ENCODE peak calls at places on chromosomes 6 and 20, in six cellular contexts. H is hepatocyte, M is cardiac fibroblast, N is astrocyte of the spinal cord, I is mammary epithelial cell, R is fibroblast of lung. F is an unnamed sample.

GRCh38 chr6:79280756-79281155 is 46.3 kb upstream of the HMGN3 start:
- DNase-seq in H (no peak), R (no peak), M (no peak), N (no peak), I (no peak), F (no peak)

GRCh38 chr20:45921618-45922189 is 9.7 kb upstream of the PLTP start:
- DNase-seq in H (no peak), M (no peak), I (no peak), R (no peak), N (no peak), F (no peak)

GRCh38 chr6:33989016-33989854 is 156.7 kb downstream of the GRM4 start:
- DNase-seq in H (no peak), I (no peak), R (no peak), N (no peak), M (no peak), F (peak)

GRCh38 chr6:109977791-109978173 is 329 bp upstream of the GPR6 start:
- DNase-seq in N (no peak), M (no peak), I (no peak), R (no peak), H (no peak), F (no peak)

GRCh38 chr6:124530926-124531325 is 431.3 kb upstream of the RNF217 start:
- DNase-seq in I (no peak), H (no peak), M (no peak), R (no peak), N (no peak), F (no peak)

GRCh38 chr6:121435444-121436069 is at the start of gene GJA1:
- DNase-seq in I (peak), H (peak), R (peak), N (peak), M (peak), F (no peak)

GRCh38 chr20:20548527-20549266 is 163.7 kb downstream of the RALGAPA2 start:
- DNase-seq in M (no peak), H (peak), R (no peak), I (peak), N (no peak), F (no peak)

GRCh38 chr6:6414946-6415345 is 94.5 kb upstream of the F13A1 start:
- DNase-seq in M (no peak), R (no peak), I (peak), N (no peak), H (no peak), F (no peak)

GRCh38 chr6:121201108-121201507 is 133.2 kb downstream of the TBC1D32 start:
- DNase-seq in H (no peak), N (no peak), M (no peak), R (no peak), I (peak), F (no peak)

GRCh38 chr20:9130407-9130995 is 61.6 kb downstream of the PLCB4 start:
- DNase-seq in N (no peak), H (no peak), I (no peak), M (no peak), R (peak), F (no peak)

GRCh38 chr20:8432435-8433148 is 300.5 kb downstream of the PLCB1 start:
- DNase-seq in H (no peak), M (no peak), I (no peak), R (no peak), N (no peak), F (no peak)

DNA sequence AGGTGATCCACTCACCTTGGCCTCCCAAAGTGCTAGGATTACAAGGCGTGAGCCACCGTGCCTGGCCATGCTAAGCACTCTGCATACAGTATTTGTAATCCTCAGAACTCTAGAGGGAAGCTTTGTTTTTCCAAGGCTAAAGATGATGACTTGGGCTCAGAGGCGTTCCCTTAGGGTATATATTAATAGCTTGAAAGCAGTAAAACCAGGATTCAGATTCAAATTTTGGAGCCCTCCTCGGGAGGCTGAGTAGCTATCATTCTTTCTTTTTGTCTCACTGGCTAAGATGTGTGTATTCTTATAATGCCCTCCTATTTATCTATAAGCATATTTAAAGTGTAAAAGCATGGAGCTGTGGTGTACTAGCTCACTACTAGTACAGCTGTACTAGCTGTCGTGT is 68.5 kb downstream of the PRPH2 start:
- DNase-seq in N (no peak), R (no peak), H (no peak), I (no peak), M (no peak), F (no peak)
- TF ChIP-seq CTCF in N (no peak), R (no peak), H (no peak), I (no peak), M (no peak), F (no peak)

GRCh38 chr20:57797401-57797800 is 87.6 kb upstream of the PMEPA1 start:
- DNase-seq in N (no peak), M (no peak), I (no peak), R (no peak), H (no peak), F (no peak)
- H3K4me3 ChIP-seq in N (no peak), M (no peak), I (no peak), R (no peak), H (no peak), F (no peak)

GRCh38 chr6:163395786-163396185 is 18.7 kb upstream of the QKI start:
- DNase-seq in I (no peak), H (no peak), R (no peak), N (no peak), M (no peak), F (no peak)
- TF ChIP-seq CTCF in I (no peak), H (no peak), R (no peak), N (no peak), M (no peak), F (no peak)

GRCh38 chr20:5862703-5863039 is 87.7 kb downstream of the TRMT6 start:
- DNase-seq in N (no peak), I (no peak), H (no peak), R (peak), M (peak), F (no peak)

GRCh38 chr20:5865604-5866003 is 84.7 kb downstream of the TRMT6 start:
- DNase-seq in R (no peak), H (no peak), I (peak), N (no peak), M (no peak), F (no peak)

GRCh38 chr20:5864428-5864827 is 85.9 kb downstream of the TRMT6 start:
- DNase-seq in I (no peak), M (no peak), N (no peak), R (no peak), H (no peak), F (no peak)

GRCh38 chr20:5864873-5865582 is 85.3 kb downstream of the TRMT6 start:
- DNase-seq in H (no peak), N (peak), M (peak), I (peak), R (peak), F (no peak)

GRCh38 chr20:5863040-5863811 is 87.1 kb downstream of the TRMT6 start:
- DNase-seq in R (peak), M (peak), H (no peak), I (peak), N (peak), F (no peak)
- H3K4me3 ChIP-seq in R (no peak), M (no peak), H (no peak), I (no peak), N (no peak), F (no peak)

GRCh38 chr6:117267766-117268534 is 2.6 kb downstream of the VGLL2 start:
- DNase-seq in H (no peak), N (no peak), M (no peak), R (no peak), I (no peak), F (no peak)
- TF ChIP-seq CTCF in H (peak), N (peak), M (no peak), R (no peak), I (peak), F (no peak)

GRCh38 chr6:141874930-141875602 is 257.7 kb upstream of the GJE1 start:
- DNase-seq in I (no peak), R (peak), H (no peak), N (no peak), M (peak), F (no peak)
- H3K4me3 ChIP-seq in I (no peak), R (no peak), H (no peak), N (no peak), M (no peak), F (no peak)